ENCODE peak calls at places on chromosome 18, in eight cellular contexts. L is spleen, U is aorta, R is mucosa of descending colon, J is tibial artery, P is psoas muscle, G is breast epithelium, W is IMR-90. T is an unnamed sample.
A peak's percentile ranks its signal among the peaks of the same experiment; 100 is the strongest.

GRCh38 chr18:332007-332406 is 64.2 kb upstream of the THOC1 start:
- DNase-seq in L (no peak), U (peak; percentile 65), R (no peak), J (no peak), P (no peak), G (no peak), W (no peak), T (no peak)

GRCh38 chr18:51110073-51110797 is 80.2 kb downstream of the SMAD4 start:
- DNase-seq in L (peak; percentile 92), U (peak; percentile 57), R (peak; percentile 65), J (no peak), P (peak; percentile 79), G (no peak), W (peak; percentile 5), T (peak; percentile 67)

GRCh38 chr18:12657048-12657848 is 659 bp downstream of the SPIRE1 start:
- DNase-seq in L (peak; percentile 77), U (peak; percentile 69), R (peak; percentile 56), J (peak; percentile 74), P (peak; percentile 69), G (no peak), W (peak; percentile 48), T (peak; percentile 85)

GRCh38 chr18:79371536-79372210 is 24.1 kb upstream of the NFATC1 start:
- DNase-seq in L (peak; percentile 36), U (no peak), R (no peak), J (no peak), P (no peak), G (no peak), W (no peak), T (no peak)

GRCh38 chr18:35508030-35508429 is 10.3 kb upstream of the INO80C start:
- DNase-seq in L (no peak), U (no peak), R (no peak), J (no peak), P (no peak), G (no peak), W (no peak), T (no peak)

GRCh38 chr18:45916302-45916701 is 50.8 kb downstream of the EPG5 start:
- DNase-seq in L (peak; percentile 44), U (no peak), R (no peak), J (no peak), P (no peak), G (no peak), W (no peak), T (no peak)

GRCh38 chr18:55869547-55869946 is 281.6 kb upstream of the TCF4 start:
- DNase-seq in L (no peak), U (no peak), R (no peak), J (no peak), P (no peak), G (no peak), W (no peak), T (no peak)

GRCh38 chr18:49859006-49859359 is 45.6 kb upstream of the ACAA2 start:
- DNase-seq in L (no peak), U (no peak), R (peak; percentile 87), J (no peak), P (no peak), G (no peak), W (no peak), T (no peak)

GRCh38 chr18:4134691-4135090 is 320.4 kb downstream of the DLGAP1 start:
- DNase-seq in L (no peak), U (no peak), R (no peak), J (no peak), P (no peak), G (no peak), W (no peak), T (no peak)

GRCh38 chr18:35811896-35812295 is 160.6 kb upstream of the RMP24 start:
- DNase-seq in L (no peak), U (no peak), R (no peak), J (no peak), P (no peak), G (no peak), W (no peak), T (no peak)

GRCh38 chr18:57087985-57088384 is 58.9 kb upstream of the BOD1L2 start:
- DNase-seq in L (no peak), U (no peak), R (no peak), J (no peak), P (no peak), G (no peak), W (no peak), T (no peak)

GRCh38 chr18:63523660-63524059 is 18.5 kb upstream of the SERPINB12 start:
- DNase-seq in L (no peak), U (no peak), R (no peak), J (no peak), P (no peak), G (no peak), W (peak; percentile 10), T (no peak)

GRCh38 chr18:42425025-42425424 is 470.0 kb downstream of the PIK3C3 start:
- DNase-seq in L (no peak), U (no peak), R (no peak), J (no peak), P (no peak), G (no peak), W (no peak), T (no peak)

GRCh38 chr18:69980982-69981804 is 33.5 kb upstream of the CD226 start:
- DNase-seq in L (no peak), U (no peak), R (no peak), J (no peak), P (no peak), G (no peak), W (no peak), T (no peak)

GRCh38 chr18:67846422-67847098 is 330.0 kb upstream of the DSEL start:
- DNase-seq in L (no peak), U (no peak), R (no peak), J (peak; percentile 48), P (peak; percentile 36), G (no peak), W (no peak), T (no peak)

GRCh38 chr18:8749492-8749891 is 44.1 kb downstream of the MTCL1 start:
- DNase-seq in L (no peak), U (no peak), R (no peak), J (no peak), P (no peak), G (no peak), W (no peak), T (no peak)

GRCh38 chr18:8751692-8752091 is 46.3 kb downstream of the MTCL1 start:
- DNase-seq in L (no peak), U (no peak), R (no peak), J (no peak), P (no peak), G (no peak), W (no peak), T (peak; percentile 20)

GRCh38 chr18:8754995-8755955 is 49.9 kb downstream of the MTCL1 start:
- DNase-seq in L (no peak), U (no peak), R (no peak), J (no peak), P (no peak), G (no peak), W (peak; percentile 89), T (peak; percentile 19)

GRCh38 chr18:8750954-8751415 is 45.6 kb downstream of the MTCL1 start:
- DNase-seq in L (no peak), U (no peak), R (no peak), J (no peak), P (no peak), G (no peak), W (peak; percentile 96), T (peak; percentile 90)

GRCh38 chr18:8752329-8752728 is 47.0 kb downstream of the MTCL1 start:
- DNase-seq in L (no peak), U (no peak), R (no peak), J (no peak), P (no peak), G (no peak), W (peak; percentile 53), T (peak; percentile 76)
- H3K4me1 ChIP-seq in L (peaks cover 18% of the 10 kb centered on the region), U (no peaks in the 10 kb centered on the region), R (peaks cover 4% of the 10 kb centered on the region), J (no peaks in the 10 kb centered on the region), P (no peaks in the 10 kb centered on the region), G (no peaks in the 10 kb centered on the region), W (peaks cover 59% of the 10 kb centered on the region), T (peaks cover 20% of the 10 kb centered on the region)

DNA sequence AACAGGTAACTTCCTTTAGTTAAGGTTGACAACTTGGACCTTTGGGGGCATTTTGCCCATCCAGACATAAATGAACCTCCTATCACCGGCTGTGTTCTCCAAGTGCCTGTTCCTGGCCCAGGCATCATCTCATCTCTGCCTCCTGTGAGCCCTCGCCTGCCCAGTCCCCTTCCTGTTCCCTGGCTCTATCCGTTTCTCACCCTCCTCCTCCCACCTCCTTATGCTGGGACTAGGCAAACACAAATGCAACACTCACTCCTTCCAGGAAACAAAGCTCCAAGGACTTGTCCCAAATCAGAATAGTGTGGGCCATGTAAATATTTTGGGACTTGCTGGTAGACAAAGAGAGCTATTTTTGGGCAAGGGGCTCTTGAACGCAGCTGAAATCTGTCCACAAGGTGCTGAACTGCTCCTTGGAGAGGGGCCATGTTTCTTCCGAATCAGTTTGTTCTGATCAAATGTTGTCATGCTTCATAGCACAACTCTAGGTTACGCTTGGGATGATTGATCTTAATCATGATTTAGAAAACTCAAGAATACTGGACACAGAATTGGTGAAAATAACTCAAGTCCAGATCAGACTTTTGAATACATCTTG is 25.3 kb downstream of the MBP start:
- DNase-seq in L (no peak), U (no peak), R (no peak), J (no peak), P (peak; percentile 39), G (no peak), W (no peak), T (no peak)
- H3K4me1 ChIP-seq in L (peaks cover 87% of the 10 kb centered on the region), U (no peaks in the 10 kb centered on the region), R (no peaks in the 10 kb centered on the region), J (peaks cover 8% of the 10 kb centered on the region), P (peaks cover 69% of the 10 kb centered on the region), G (peaks cover 2% of the 10 kb centered on the region), W (peaks cover 31% of the 10 kb centered on the region), T (peaks cover 66% of the 10 kb centered on the region)

DNA sequence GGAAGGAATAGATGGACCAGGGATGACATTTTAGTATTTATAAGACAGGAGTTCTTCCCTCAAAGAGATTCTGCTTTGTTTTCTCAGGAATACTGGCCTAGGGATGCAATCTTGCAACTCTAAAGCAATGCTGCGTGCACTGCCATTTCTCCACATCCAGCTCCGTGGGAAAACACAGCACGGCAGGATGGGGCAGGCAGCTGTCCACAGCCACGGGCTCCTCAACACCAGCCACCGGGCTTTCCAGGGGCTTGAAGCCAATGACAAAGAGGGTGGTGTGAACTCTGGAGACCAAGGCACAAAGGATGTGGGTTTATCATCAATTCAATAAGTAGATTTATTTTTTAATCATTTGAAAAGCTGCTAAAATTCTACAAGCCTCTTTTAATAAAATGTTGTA is 49.3 kb downstream of the CABYR start:
- DNase-seq in L (no peak), U (no peak), R (no peak), J (no peak), P (no peak), G (no peak), W (no peak), T (no peak)
- H3K4me1 ChIP-seq in L (peaks cover 8% of the 10 kb centered on the region), U (no peaks in the 10 kb centered on the region), R (no peaks in the 10 kb centered on the region), J (peaks cover 6% of the 10 kb centered on the region), P (peaks cover 46% of the 10 kb centered on the region), G (no peaks in the 10 kb centered on the region), W (peaks cover 6% of the 10 kb centered on the region), T (peaks cover 3% of the 10 kb centered on the region)

DNA sequence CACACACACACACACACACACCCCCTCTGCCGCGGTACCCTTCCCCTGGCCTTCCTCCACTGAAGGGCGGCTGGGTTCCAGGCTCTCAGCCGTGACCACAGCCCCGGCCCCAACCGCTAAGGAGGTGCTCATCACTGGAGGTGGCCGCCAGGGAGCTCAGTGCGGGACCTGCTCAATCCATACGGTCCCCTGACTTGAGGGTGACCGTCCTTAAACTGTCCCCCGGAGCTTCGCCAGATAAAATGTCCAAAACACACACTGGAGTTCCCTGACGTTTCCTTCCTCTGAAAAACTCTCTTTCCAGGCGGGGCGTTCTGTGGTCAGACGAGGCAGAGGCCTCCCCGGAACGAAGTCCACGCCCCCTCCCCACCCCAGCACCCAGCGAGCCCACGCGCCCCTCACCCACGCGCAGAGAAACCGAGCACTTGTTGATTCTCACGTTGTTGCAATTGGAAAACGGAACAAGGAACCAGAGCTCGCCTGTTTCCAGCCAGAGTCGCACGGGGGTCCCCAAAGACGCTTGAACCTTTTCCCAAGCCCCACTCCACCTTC is 1.4 kb downstream of the MBP start:
- DNase-seq in L (peak; percentile 91), U (peak; percentile 89), R (peak; percentile 77), J (peak; percentile 84), P (peak; percentile 69), G (no peak), W (no peak), T (no peak)
- H3K4me1 ChIP-seq in L (peaks cover 62% of the 10 kb centered on the region), U (no peaks in the 10 kb centered on the region), R (peaks cover 52% of the 10 kb centered on the region), J (peaks cover 31% of the 10 kb centered on the region), P (peaks cover 48% of the 10 kb centered on the region), G (no peaks in the 10 kb centered on the region), W (peaks cover 13% of the 10 kb centered on the region), T (peaks cover 58% of the 10 kb centered on the region)